ENCODE peak calls at places on chromosomes 2 and 18, in seven cellular contexts. One of them, this sample, is unnamed.

GRCh38 chr2:100948965-100949364 is 53.1 kb upstream of the RPL31 start:
- DNase-seq in HFF-Myc: peak
- DNase-seq in DMS 273 treated with DMSO at 0.1 percent for 48 hours: no peak
- DNase-seq in neural progenitor cell: no peak
- DNase-seq in Daoy: no peak
- DNase-seq in astrocyte of the spinal cord: no peak
- DNase-seq in RWPE1: no peak
- DNase-seq in this sample: no peak

GRCh38 chr2:240404174-240404852 is 31.1 kb upstream of the GPC1 start:
- DNase-seq in HFF-Myc: no peak
- DNase-seq in DMS 273 treated with DMSO at 0.1 percent for 48 hours: no peak
- DNase-seq in neural progenitor cell: no peak
- DNase-seq in Daoy: no peak
- DNase-seq in astrocyte of the spinal cord: no peak
- DNase-seq in RWPE1: no peak
- DNase-seq in this sample: no peak

GRCh38 chr18:63255435-63255834 is 64.1 kb downstream of the BCL2 start:
- DNase-seq in HFF-Myc: no peak
- DNase-seq in DMS 273 treated with DMSO at 0.1 percent for 48 hours: no peak
- DNase-seq in neural progenitor cell: no peak
- DNase-seq in Daoy: no peak
- DNase-seq in astrocyte of the spinal cord: no peak
- DNase-seq in RWPE1: no peak
- DNase-seq in this sample: no peak

GRCh38 chr18:13500891-13501887 is 225.2 kb downstream of the FAM210A start:
- DNase-seq in HFF-Myc: no peak
- DNase-seq in DMS 273 treated with DMSO at 0.1 percent for 48 hours: peak
- DNase-seq in neural progenitor cell: no peak
- DNase-seq in Daoy: peak
- DNase-seq in astrocyte of the spinal cord: peak
- DNase-seq in RWPE1: peak
- DNase-seq in this sample: peak

GRCh38 chr2:241907171-241907570 is 37.6 kb downstream of the RTP5 start:
- DNase-seq in HFF-Myc: no peak
- DNase-seq in DMS 273 treated with DMSO at 0.1 percent for 48 hours: no peak
- DNase-seq in neural progenitor cell: no peak
- DNase-seq in Daoy: no peak
- DNase-seq in astrocyte of the spinal cord: no peak
- DNase-seq in RWPE1: no peak
- DNase-seq in this sample: no peak

GRCh38 chr2:160271166-160272086 is 71.4 kb upstream of the ITGB6 start:
- DNase-seq in HFF-Myc: no peak
- DNase-seq in DMS 273 treated with DMSO at 0.1 percent for 48 hours: no peak
- DNase-seq in neural progenitor cell: peak
- DNase-seq in Daoy: no peak
- DNase-seq in astrocyte of the spinal cord: no peak
- DNase-seq in RWPE1: no peak
- DNase-seq in this sample: no peak

GRCh38 chr2:29663266-29663665 is 258.1 kb downstream of the ALK start:
- DNase-seq in HFF-Myc: no peak
- DNase-seq in DMS 273 treated with DMSO at 0.1 percent for 48 hours: no peak
- DNase-seq in neural progenitor cell: no peak
- DNase-seq in Daoy: peak
- DNase-seq in astrocyte of the spinal cord: peak
- DNase-seq in RWPE1: peak
- DNase-seq in this sample: no peak

GRCh38 chr2:1481406-1482252 is 68.4 kb downstream of the TPO start:
- DNase-seq in HFF-Myc: no peak
- DNase-seq in DMS 273 treated with DMSO at 0.1 percent for 48 hours: no peak
- DNase-seq in neural progenitor cell: no peak
- DNase-seq in Daoy: no peak
- DNase-seq in astrocyte of the spinal cord: no peak
- DNase-seq in RWPE1: no peak
- DNase-seq in this sample: no peak

GRCh38 chr2:80363330-80363729 is 58.8 kb upstream of the LRRTM1 start:
- DNase-seq in HFF-Myc: no peak
- DNase-seq in DMS 273 treated with DMSO at 0.1 percent for 48 hours: no peak
- DNase-seq in neural progenitor cell: peak
- DNase-seq in Daoy: no peak
- DNase-seq in astrocyte of the spinal cord: no peak
- DNase-seq in RWPE1: no peak
- DNase-seq in this sample: no peak

GRCh38 chr2:68650645-68651044 is 7.3 kb downstream of the PROKR1 start:
- DNase-seq in HFF-Myc: no peak
- DNase-seq in DMS 273 treated with DMSO at 0.1 percent for 48 hours: no peak
- DNase-seq in neural progenitor cell: no peak
- DNase-seq in Daoy: no peak
- DNase-seq in astrocyte of the spinal cord: no peak
- DNase-seq in RWPE1: no peak
- DNase-seq in this sample: no peak

GRCh38 chr2:51553456-51553855 is 521.5 kb upstream of the NRXN1 start:
- DNase-seq in HFF-Myc: no peak
- DNase-seq in DMS 273 treated with DMSO at 0.1 percent for 48 hours: no peak
- DNase-seq in neural progenitor cell: no peak
- DNase-seq in Daoy: no peak
- DNase-seq in astrocyte of the spinal cord: no peak
- DNase-seq in RWPE1: no peak
- DNase-seq in this sample: no peak

GRCh38 chr18:6729247-6730091 is at the start of gene ARHGAP28:
- DNase-seq in HFF-Myc: peak
- DNase-seq in DMS 273 treated with DMSO at 0.1 percent for 48 hours: peak
- DNase-seq in neural progenitor cell: peak
- DNase-seq in Daoy: peak
- DNase-seq in astrocyte of the spinal cord: peak
- DNase-seq in RWPE1: peak
- DNase-seq in this sample: no peak

GRCh38 chr18:44098551-44099098 is 582.1 kb upstream of the SETBP1 start:
- DNase-seq in HFF-Myc: no peak
- DNase-seq in DMS 273 treated with DMSO at 0.1 percent for 48 hours: no peak
- DNase-seq in neural progenitor cell: peak
- DNase-seq in Daoy: no peak
- DNase-seq in astrocyte of the spinal cord: peak
- DNase-seq in RWPE1: no peak
- DNase-seq in this sample: no peak

GRCh38 chr2:239177908-239178307 is 222.9 kb downstream of the HDAC4 start:
- DNase-seq in HFF-Myc: no peak
- DNase-seq in DMS 273 treated with DMSO at 0.1 percent for 48 hours: no peak
- DNase-seq in neural progenitor cell: no peak
- DNase-seq in Daoy: no peak
- DNase-seq in astrocyte of the spinal cord: no peak
- DNase-seq in RWPE1: no peak
- DNase-seq in this sample: no peak

GRCh38 chr2:14125561-14125960 is 507.0 kb upstream of the LRATD1 start:
- DNase-seq in HFF-Myc: no peak
- DNase-seq in DMS 273 treated with DMSO at 0.1 percent for 48 hours: no peak
- DNase-seq in neural progenitor cell: no peak
- DNase-seq in Daoy: no peak
- DNase-seq in astrocyte of the spinal cord: no peak
- DNase-seq in RWPE1: no peak
- DNase-seq in this sample: no peak

GRCh38 chr18:8752329-8752728 is 47.0 kb downstream of the MTCL1 start:
- DNase-seq in HFF-Myc: no peak
- DNase-seq in DMS 273 treated with DMSO at 0.1 percent for 48 hours: no peak
- DNase-seq in neural progenitor cell: no peak
- DNase-seq in Daoy: no peak
- DNase-seq in astrocyte of the spinal cord: peak
- DNase-seq in RWPE1: no peak
- DNase-seq in this sample: no peak

GRCh38 chr2:100376836-100377235 is 40.6 kb downstream of the CHST10 start:
- DNase-seq in HFF-Myc: no peak
- DNase-seq in DMS 273 treated with DMSO at 0.1 percent for 48 hours: no peak
- DNase-seq in neural progenitor cell: no peak
- DNase-seq in Daoy: no peak
- DNase-seq in astrocyte of the spinal cord: no peak
- DNase-seq in RWPE1: no peak
- DNase-seq in this sample: no peak

GRCh38 chr2:108271691-108272253 is 16.9 kb upstream of the SULT1C2 start:
- DNase-seq in HFF-Myc: no peak
- DNase-seq in DMS 273 treated with DMSO at 0.1 percent for 48 hours: no peak
- DNase-seq in neural progenitor cell: no peak
- DNase-seq in Daoy: peak
- DNase-seq in astrocyte of the spinal cord: peak
- DNase-seq in RWPE1: peak
- DNase-seq in this sample: peak

GRCh38 chr2:37366773-37367172 is 22.3 kb downstream of the QPCT start:
- DNase-seq in HFF-Myc: no peak
- DNase-seq in DMS 273 treated with DMSO at 0.1 percent for 48 hours: no peak
- DNase-seq in neural progenitor cell: no peak
- DNase-seq in Daoy: no peak
- DNase-seq in astrocyte of the spinal cord: no peak
- DNase-seq in RWPE1: no peak
- DNase-seq in this sample: no peak

GRCh38 chr18:80258640-80259039 is 11.3 kb upstream of the PARD6G start:
- DNase-seq in HFF-Myc: no peak
- DNase-seq in DMS 273 treated with DMSO at 0.1 percent for 48 hours: no peak
- DNase-seq in neural progenitor cell: no peak
- DNase-seq in Daoy: no peak
- DNase-seq in astrocyte of the spinal cord: no peak
- DNase-seq in RWPE1: no peak
- DNase-seq in this sample: no peak

GRCh38 chr2:216877085-216877484 is 17.2 kb upstream of the TNP1 start:
- DNase-seq in HFF-Myc: no peak
- DNase-seq in DMS 273 treated with DMSO at 0.1 percent for 48 hours: no peak
- DNase-seq in neural progenitor cell: no peak
- DNase-seq in Daoy: no peak
- DNase-seq in astrocyte of the spinal cord: no peak
- DNase-seq in RWPE1: no peak
- DNase-seq in this sample: no peak

GRCh38 chr2:240319855-240320560 is 115.5 kb upstream of the GPC1 start:
- DNase-seq in HFF-Myc: peak
- DNase-seq in DMS 273 treated with DMSO at 0.1 percent for 48 hours: no peak
- DNase-seq in neural progenitor cell: peak
- DNase-seq in Daoy: peak
- DNase-seq in astrocyte of the spinal cord: peak
- DNase-seq in RWPE1: peak
- DNase-seq in this sample: peak

GRCh38 chr2:218927411-218927810 is 32.1 kb upstream of the CDK5R2 start:
- DNase-seq in HFF-Myc: no peak
- DNase-seq in DMS 273 treated with DMSO at 0.1 percent for 48 hours: no peak
- DNase-seq in neural progenitor cell: no peak
- DNase-seq in Daoy: no peak
- DNase-seq in astrocyte of the spinal cord: no peak
- DNase-seq in RWPE1: no peak
- DNase-seq in this sample: no peak

GRCh38 chr18:8662574-8663255 is 42.6 kb upstream of the MTCL1 start:
- DNase-seq in HFF-Myc: no peak
- DNase-seq in DMS 273 treated with DMSO at 0.1 percent for 48 hours: no peak
- DNase-seq in neural progenitor cell: no peak
- DNase-seq in Daoy: no peak
- DNase-seq in astrocyte of the spinal cord: no peak
- DNase-seq in RWPE1: no peak
- DNase-seq in this sample: no peak

This sample was measured in kidney epithelial cell.